ENCODE peak calls at places on chromosomes 11 and 22, in four cellular contexts. One of them, this sample, is unnamed.
A peak's percentile ranks its signal among the peaks of the same experiment; 100 is the strongest.

GRCh38 chr11:47233989-47234668 is 14.5 kb downstream of the ACP2 start:
- DNase-seq in neural progenitor cell: peak; percentile 59
- DNase-seq in HCT116: no peak
- DNase-seq in GM23248: peak; percentile 93
- DNase-seq in this sample: peak; percentile 51

GRCh38 chr11:6737872-6738466 is 33.8 kb downstream of the OR2AG2 start:
- DNase-seq in neural progenitor cell: peak; percentile 24
- DNase-seq in HCT116: peak; percentile 43
- DNase-seq in GM23248: peak; percentile 59
- DNase-seq in this sample: peak; percentile 72

GRCh38 chr11:687751-688150 is 7.3 kb downstream of the DEAF1 start:
- DNase-seq in neural progenitor cell: no peak
- DNase-seq in HCT116: no peak
- DNase-seq in GM23248: no peak
- DNase-seq in this sample: no peak

GRCh38 chr11:832529-833113 is at the start of gene CD151:
- DNase-seq in neural progenitor cell: peak; percentile 87
- DNase-seq in HCT116: no peak
- DNase-seq in GM23248: peak; percentile 90
- DNase-seq in this sample: peak; percentile 89

GRCh38 chr11:119990306-119991021 is 147.4 kb downstream of the TRIM29 start:
- DNase-seq in neural progenitor cell: no peak
- DNase-seq in HCT116: no peak
- DNase-seq in GM23248: peak; percentile 54
- DNase-seq in this sample: no peak

GRCh38 chr11:101436511-101437142 is 147.2 kb downstream of the TRPC6 start:
- DNase-seq in neural progenitor cell: peak; percentile 76
- DNase-seq in HCT116: peak; percentile 46
- DNase-seq in GM23248: peak; percentile 58
- DNase-seq in this sample: peak; percentile 74

GRCh38 chr11:3080104-3080503 is 22.9 kb upstream of the CARS1 start:
- DNase-seq in neural progenitor cell: no peak
- DNase-seq in HCT116: no peak
- DNase-seq in GM23248: no peak
- DNase-seq in this sample: no peak

GRCh38 chr11:28514391-28514790 is 406.2 kb downstream of the METTL15 start:
- DNase-seq in neural progenitor cell: no peak
- DNase-seq in HCT116: no peak
- DNase-seq in GM23248: peak; percentile 29
- DNase-seq in this sample: no peak

GRCh38 chr22:27627444-27627833 is 174.1 kb downstream of the MN1 start:
- DNase-seq in neural progenitor cell: no peak
- DNase-seq in HCT116: peak; percentile 44
- DNase-seq in GM23248: peak; percentile 20
- DNase-seq in this sample: no peak

GRCh38 chr22:36528336-36528735 is 630 bp downstream of the EIF3D start:
- DNase-seq in neural progenitor cell: no peak
- DNase-seq in HCT116: no peak
- DNase-seq in GM23248: peak; percentile 68
- DNase-seq in this sample: peak; percentile 29

GRCh38 chr22:36522662-36523061 is 6.3 kb downstream of the EIF3D start:
- DNase-seq in neural progenitor cell: no peak
- DNase-seq in HCT116: no peak
- DNase-seq in GM23248: no peak
- DNase-seq in this sample: no peak
- H3K4me2 ChIP-seq in neural progenitor cell: no peak overlapping the region
- H3K4me2 ChIP-seq in HCT116: no peak overlapping the region
- H3K4me2 ChIP-seq in GM23248: no peak overlapping the region
- H3K4me2 ChIP-seq in this sample: no peak overlapping the region

DNA sequence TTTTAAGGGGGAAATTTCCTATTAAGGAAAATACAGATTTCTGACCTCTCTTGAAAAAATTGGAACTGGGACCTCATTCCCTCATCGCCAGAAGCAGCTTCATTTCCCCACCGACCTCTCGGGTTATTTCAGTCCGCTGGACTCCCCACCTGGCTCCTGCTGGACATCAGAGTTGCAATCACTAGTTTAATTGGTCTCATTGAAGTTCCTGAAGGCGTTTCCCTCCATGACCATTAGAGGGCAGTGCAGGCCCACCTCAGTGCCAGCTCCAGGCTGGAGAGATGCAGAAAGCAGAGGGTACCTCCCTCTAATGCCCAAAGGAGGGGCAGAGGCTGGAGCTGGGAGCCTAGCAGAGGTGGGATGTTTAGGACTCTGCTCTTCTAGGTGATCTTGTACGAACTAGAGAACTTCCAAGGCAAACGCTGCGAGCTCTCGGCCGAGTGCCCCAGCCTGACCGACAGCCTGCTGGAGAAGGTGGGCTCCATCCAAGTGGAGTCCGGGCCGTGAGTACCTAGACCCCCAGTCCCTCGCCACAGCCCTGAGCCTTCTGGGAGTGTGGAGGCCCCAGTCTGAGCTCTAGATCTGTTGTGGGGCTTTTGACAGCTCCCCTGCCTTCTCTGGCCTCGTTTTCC is 2.7 kb downstream of the CRYBB3 start:
- DNase-seq in neural progenitor cell: peak; percentile 84
- DNase-seq in HCT116: peak; percentile 29
- DNase-seq in GM23248: peak; percentile 63
- DNase-seq in this sample: peak; percentile 77
- TF ChIP-seq EZH2phosphoT487 in neural progenitor cell: no peak
- TF ChIP-seq EZH2phosphoT487 in HCT116: no peak
- TF ChIP-seq EZH2phosphoT487 in GM23248: no peak
- TF ChIP-seq EZH2phosphoT487 in this sample: no peak

DNA sequence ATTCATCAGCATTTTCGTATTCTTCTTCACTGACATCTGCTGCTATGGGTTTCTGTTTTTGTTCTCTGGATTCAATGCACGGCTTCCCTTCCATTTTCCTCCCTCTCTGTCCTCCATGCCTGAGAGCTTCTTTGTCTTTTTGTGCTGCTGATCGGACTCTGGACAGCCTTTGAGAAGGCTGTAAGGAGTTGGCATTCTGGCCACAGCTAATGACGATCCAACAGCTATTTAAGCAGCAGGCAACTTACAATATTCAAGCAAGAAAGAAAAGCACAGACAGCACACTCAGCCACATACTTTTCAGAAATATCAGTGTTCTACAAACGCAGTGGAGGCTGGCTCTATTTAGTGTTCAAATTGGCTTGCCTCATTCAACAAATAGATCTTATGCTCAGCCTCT is 60.9 kb upstream of the ZC3H12C start:
- DNase-seq in neural progenitor cell: peak; percentile 20
- DNase-seq in HCT116: no peak
- DNase-seq in GM23248: no peak
- DNase-seq in this sample: no peak
- H2AFZ ChIP-seq in neural progenitor cell: peak overlapping the region; percentile 68
- H2AFZ ChIP-seq in HCT116: no peak overlapping the region
- H2AFZ ChIP-seq in GM23248: peak overlapping the region; percentile 49
- H2AFZ ChIP-seq in this sample: no peak overlapping the region

DNA sequence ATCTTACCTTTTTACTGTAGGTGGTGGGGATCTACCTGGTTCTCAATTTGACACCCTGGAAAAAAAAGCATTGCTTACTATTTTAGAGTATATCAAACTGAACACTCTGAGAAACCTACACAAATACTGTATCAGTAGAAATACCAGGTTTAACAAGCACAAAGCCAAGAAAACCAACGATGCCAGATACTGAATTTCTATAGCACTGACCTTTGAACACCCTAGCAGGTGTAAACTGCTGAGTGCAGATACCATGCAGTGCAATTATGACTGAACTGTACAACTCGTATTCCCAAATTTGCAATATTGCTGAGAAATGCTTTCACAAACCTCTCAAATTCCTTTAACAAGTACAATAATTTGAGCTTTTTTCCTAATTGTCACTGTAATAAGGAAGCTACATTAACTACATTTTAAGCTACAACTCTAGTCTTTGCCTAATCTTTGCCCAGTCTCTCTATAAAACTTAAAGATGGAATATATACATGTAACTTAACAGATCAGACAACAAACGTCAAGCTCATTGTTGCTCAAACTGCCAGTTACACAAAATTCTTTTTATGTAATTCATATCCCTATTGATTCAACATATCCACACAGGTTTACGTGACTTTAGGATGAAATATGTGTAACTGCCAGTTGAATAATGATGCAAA is 8.9 kb downstream of the TAF1D start:
- DNase-seq in neural progenitor cell: no peak
- DNase-seq in HCT116: no peak
- DNase-seq in GM23248: no peak
- DNase-seq in this sample: no peak
- H3K4me2 ChIP-seq in neural progenitor cell: no peak overlapping the region
- H3K4me2 ChIP-seq in HCT116: no peak overlapping the region
- H3K4me2 ChIP-seq in GM23248: no peak overlapping the region
- H3K4me2 ChIP-seq in this sample: no peak overlapping the region

DNA sequence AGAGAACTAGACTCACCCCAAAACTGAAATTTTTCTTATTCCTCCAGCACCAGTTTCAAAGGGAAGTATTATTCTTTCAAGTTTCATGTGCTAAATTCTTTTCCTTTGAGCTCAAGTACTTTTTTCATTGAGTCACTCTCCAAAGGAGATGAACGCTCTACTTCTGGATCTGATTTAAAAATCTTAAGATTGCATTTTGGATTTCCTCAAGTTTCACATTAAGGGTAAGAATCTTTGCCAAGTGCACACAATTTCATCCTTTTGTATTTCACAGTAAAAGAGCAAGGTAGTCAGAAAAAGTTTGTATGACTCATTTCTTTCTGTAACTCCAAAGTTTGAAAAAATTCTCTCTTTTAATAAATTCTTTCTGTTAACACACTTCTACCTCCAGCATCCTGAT is 435.5 kb downstream of the RAB38 start:
- DNase-seq in neural progenitor cell: no peak
- DNase-seq in HCT116: no peak
- DNase-seq in GM23248: peak; percentile 48
- DNase-seq in this sample: no peak
- TF ChIP-seq EZH2phosphoT487 in neural progenitor cell: no peak
- TF ChIP-seq EZH2phosphoT487 in HCT116: no peak
- TF ChIP-seq EZH2phosphoT487 in GM23248: no peak
- TF ChIP-seq EZH2phosphoT487 in this sample: no peak

GRCh38 chr11:112477152-112477928 is 216.7 kb upstream of the PLET1 start:
- DNase-seq in neural progenitor cell: no peak
- DNase-seq in HCT116: no peak
- DNase-seq in GM23248: no peak
- DNase-seq in this sample: no peak
- H2AFZ ChIP-seq in neural progenitor cell: no peak overlapping the region
- H2AFZ ChIP-seq in HCT116: no peak overlapping the region
- H2AFZ ChIP-seq in GM23248: no peak overlapping the region
- H2AFZ ChIP-seq in this sample: no peak overlapping the region

DNA sequence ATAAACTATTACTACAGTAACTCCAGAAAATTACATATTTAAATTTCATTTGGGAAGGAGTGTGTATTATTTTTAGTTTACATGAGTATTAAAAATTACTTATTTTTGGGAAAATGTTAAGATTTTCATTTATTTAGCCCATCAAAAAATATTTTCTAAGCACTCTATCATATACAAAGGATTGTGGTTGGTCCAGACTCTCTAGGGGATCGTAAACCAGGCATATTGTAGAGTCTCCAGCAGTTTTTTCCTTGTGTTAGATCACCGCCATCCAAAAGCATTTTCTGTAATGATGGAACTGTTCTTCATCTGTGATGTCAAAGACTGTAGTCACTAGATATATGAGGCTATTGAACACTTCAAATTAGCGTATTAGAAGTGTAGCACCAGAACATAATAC is 154.9 kb downstream of the SBF2 start:
- DNase-seq in neural progenitor cell: no peak
- DNase-seq in HCT116: no peak
- DNase-seq in GM23248: no peak
- DNase-seq in this sample: no peak
- H3K4me2 ChIP-seq in neural progenitor cell: no peak overlapping the region
- H3K4me2 ChIP-seq in HCT116: no peak overlapping the region
- H3K4me2 ChIP-seq in GM23248: peak overlapping the region; percentile 65
- H3K4me2 ChIP-seq in this sample: no peak overlapping the region

GRCh38 chr11:43738600-43739409 is 58.3 kb downstream of the HSD17B12 start:
- DNase-seq in neural progenitor cell: peak; percentile 25
- DNase-seq in HCT116: peak; percentile 2
- DNase-seq in GM23248: peak; percentile 84
- DNase-seq in this sample: peak; percentile 59
- TF ChIP-seq EZH2phosphoT487 in neural progenitor cell: no peak
- TF ChIP-seq EZH2phosphoT487 in HCT116: no peak
- TF ChIP-seq EZH2phosphoT487 in GM23248: no peak
- TF ChIP-seq EZH2phosphoT487 in this sample: no peak

GRCh38 chr11:124094731-124095130 is 20.5 kb upstream of the VWA5A start:
- DNase-seq in neural progenitor cell: no peak
- DNase-seq in HCT116: no peak
- DNase-seq in GM23248: no peak
- DNase-seq in this sample: no peak

GRCh38 chr11:124101722-124102121 is 13.5 kb upstream of the VWA5A start:
- DNase-seq in neural progenitor cell: no peak
- DNase-seq in HCT116: no peak
- DNase-seq in GM23248: no peak
- DNase-seq in this sample: no peak

GRCh38 chr11:124096364-124096763 is 18.9 kb upstream of the VWA5A start:
- DNase-seq in neural progenitor cell: no peak
- DNase-seq in HCT116: no peak
- DNase-seq in GM23248: no peak
- DNase-seq in this sample: no peak

DNA sequence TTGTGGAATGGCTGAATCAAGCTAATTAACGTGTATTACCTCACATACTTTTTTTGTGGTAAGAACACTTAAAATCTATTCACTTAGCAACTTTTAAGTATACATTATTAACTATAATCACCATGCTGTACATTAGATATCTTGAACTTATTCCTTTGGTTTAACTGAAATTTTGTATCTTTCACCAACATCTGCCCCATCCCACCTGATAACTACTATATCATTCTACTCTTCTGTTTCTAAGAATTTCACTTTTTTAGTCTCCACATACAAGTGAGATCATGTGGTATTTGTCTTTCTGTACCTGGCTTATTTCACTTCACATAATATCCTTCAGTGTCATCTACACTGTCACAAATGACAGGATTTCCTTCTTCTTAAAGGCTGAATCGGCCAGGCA is 17.1 kb upstream of the VWA5A start:
- DNase-seq in neural progenitor cell: no peak
- DNase-seq in HCT116: no peak
- DNase-seq in GM23248: no peak
- DNase-seq in this sample: no peak
- H2AFZ ChIP-seq in neural progenitor cell: no peak overlapping the region
- H2AFZ ChIP-seq in HCT116: no peak overlapping the region
- H2AFZ ChIP-seq in GM23248: no peak overlapping the region
- H2AFZ ChIP-seq in this sample: no peak overlapping the region